ENCODE peak calls at places on chromosome 12, in four cellular contexts. B, L, F and M are unnamed samples.

GRCh38 chr12:15558915-15559528 is 230.2 kb downstream of the EPS8 start:
- DNase-seq in F (no peak), B (no peak), L (no peak), M (no peak)

GRCh38 chr12:51751657-51752056 is 96.9 kb downstream of the FIGNL2 start:
- DNase-seq in B (peak), L (no peak), F (no peak), M (no peak)

GRCh38 chr12:102948941-102949352 is 8.5 kb upstream of the ASCL1 start:
- DNase-seq in B (no peak), L (peak), F (no peak), M (peak)

GRCh38 chr12:12684375-12685106 is 11.4 kb downstream of the GPR19 start:
- DNase-seq in B (no peak), F (no peak), L (peak), M (no peak)

GRCh38 chr12:84627582-84627981 is 285.0 kb downstream of the SLC6A15 start:
- DNase-seq in B (no peak), F (no peak), L (no peak), M (no peak)

GRCh38 chr12:124027753-124028559 is 54.9 kb downstream of the ZNF664 start:
- DNase-seq in B (no peak), L (no peak), F (no peak), M (no peak)

GRCh38 chr12:79174656-79175055 is 310.1 kb downstream of the SYT1 start:
- DNase-seq in F (no peak), B (no peak), L (no peak), M (no peak)

GRCh38 chr12:132414634-132415340 is 75.2 kb upstream of the FBRSL1 start:
- DNase-seq in L (peak), B (peak), F (no peak), M (peak)

GRCh38 chr12:104846056-104846762 is 111.9 kb downstream of the SLC41A2 start:
- DNase-seq in F (no peak), B (no peak), L (no peak), M (no peak)

GRCh38 chr12:120625557-120626419 is 14.6 kb upstream of the CABP1 start:
- DNase-seq in F (no peak), B (no peak), L (no peak), M (no peak)

GRCh38 chr12:124391340-124392261 is 96.7 kb downstream of the RFLNA start:
- DNase-seq in B (peak), F (no peak), L (no peak), M (peak)

GRCh38 chr12:59164991-59165718 is 244.9 kb upstream of the LRIG3 start:
- DNase-seq in L (no peak), B (no peak), F (no peak), M (no peak)

GRCh38 chr12:122203301-122203967 is at the start of gene B3GNT4:
- DNase-seq in F (no peak), L (peak), B (no peak), M (peak)

GRCh38 chr12:122856999-122857671 is 21.9 kb downstream of the HIP1R start:
- DNase-seq in B (no peak), L (no peak), F (no peak), M (no peak)

GRCh38 chr12:98701166-98701565 is 56.1 kb downstream of the APAF1 start:
- DNase-seq in B (no peak), F (no peak), L (no peak), M (no peak)

GRCh38 chr12:29317556-29318363 is 63.2 kb downstream of the ERGIC2 start:
- DNase-seq in F (no peak), L (no peak), B (peak), M (no peak)

GRCh38 chr12:65720739-65721138 is 103.5 kb upstream of the HMGA2 start:
- DNase-seq in F (no peak), B (no peak), L (no peak), M (no peak)

GRCh38 chr12:58066296-58066695 is 124.9 kb downstream of the ATP23 start:
- DNase-seq in B (no peak), F (no peak), L (no peak), M (no peak)

GRCh38 chr12:15717940-15718567 is 71.1 kb downstream of the EPS8 start:
- DNase-seq in F (no peak), B (no peak), L (no peak), M (no peak)

GRCh38 chr12:114976959-114977358 is 293.0 kb upstream of the TBX3 start:
- DNase-seq in B (no peak), L (no peak), F (no peak), M (no peak)

GRCh38 chr12:52055781-52056711 is 4.8 kb downstream of the NR4A1 start:
- DNase-seq in F (peak), B (no peak), L (no peak), M (no peak)

GRCh38 chr12:89098390-89099102 is 253.8 kb downstream of the DUSP6 start:
- DNase-seq in F (no peak), B (no peak), L (no peak), M (no peak)

GRCh38 chr12:108635201-108635996 is 1.7 kb upstream of the SELPLG start:
- DNase-seq in B (no peak), L (no peak), F (peak), M (no peak)

GRCh38 chr12:67354322-67354721 is 85.2 kb downstream of the CAND1 start:
- DNase-seq in F (no peak), B (peak), L (no peak), M (no peak)

GRCh38 chr12:88952543-88952942 is 372.3 kb upstream of the KITLG start:
- DNase-seq in B (no peak), L (no peak), F (no peak), M (no peak)

GRCh38 chr12:9256341-9256740 is 48.1 kb upstream of the PZP start:
- DNase-seq in B (no peak), L (no peak), F (no peak), M (no peak)

GRCh38 chr12:9253464-9253863 is 45.3 kb upstream of the PZP start:
- DNase-seq in B (no peak), L (no peak), F (no peak), M (no peak)

GRCh38 chr12:9256758-9257405 is 48.7 kb upstream of the PZP start:
- DNase-seq in L (no peak), B (no peak), F (no peak), M (no peak)

GRCh38 chr12:9258676-9259075 is 50.5 kb upstream of the PZP start:
- DNase-seq in L (no peak), B (no peak), F (no peak), M (no peak)

DNA sequence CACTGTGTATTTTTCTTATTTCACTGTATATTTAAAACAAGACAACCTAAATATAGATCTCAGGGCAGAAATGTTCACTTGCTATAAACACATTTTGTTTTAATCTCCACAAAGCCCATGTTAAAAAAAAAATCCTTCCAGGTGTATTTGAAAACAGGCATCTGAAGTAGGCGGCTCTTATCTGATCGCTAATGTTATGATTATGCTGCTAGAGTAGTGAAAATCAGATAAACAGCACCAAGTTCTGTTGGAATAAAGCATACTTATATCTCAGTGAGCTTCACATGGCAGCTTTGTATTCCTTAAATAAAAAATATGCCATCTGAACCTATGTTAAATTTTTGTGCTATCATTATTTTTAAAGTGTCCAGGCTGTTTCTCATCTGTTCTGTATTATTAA is 47.6 kb upstream of the PZP start:
- DNase-seq in L (no peak), F (no peak), B (no peak), M (no peak)
- TF ChIP-seq CTCF in L (no peak), F (no peak), B (no peak), M (no peak)

GRCh38 chr12:63069860-63070617 is 81.0 kb downstream of the AVPR1A start:
- DNase-seq in B (no peak), L (no peak), F (no peak), M (no peak)
- TF ChIP-seq CTCF in B (no peak), L (no peak), F (no peak), M (no peak)

DNA sequence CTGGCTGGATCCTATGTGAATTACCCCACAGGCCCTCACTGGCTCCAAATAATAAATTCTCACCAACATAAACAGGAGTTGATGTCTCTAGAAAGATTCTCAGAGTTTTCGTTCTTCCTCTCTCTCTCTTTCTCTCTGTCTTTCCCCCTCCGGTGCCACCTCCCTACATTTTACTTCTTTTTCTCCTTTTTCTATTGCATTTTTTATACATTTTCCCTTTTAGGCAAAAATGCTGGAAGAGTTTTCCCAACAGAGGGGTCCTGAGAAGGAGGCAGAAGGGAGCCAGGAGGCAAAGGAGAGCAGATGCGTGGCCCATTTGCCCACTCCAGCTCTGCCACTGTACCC is 826 bp upstream of the HOXC6 start:
- DNase-seq in B (no peak), F (no peak), L (no peak), M (no peak)
- TF ChIP-seq CTCF in B (no peak), F (no peak), L (no peak), M (no peak)

GRCh38 chr12:56078931-56079728 is 835 bp upstream of the ERBB3 start:
- DNase-seq in F (peak), L (peak), B (peak), M (peak)

GRCh38 chr12:56079729-56080555 is at the start of gene ERBB3:
- DNase-seq in F (peak), L (peak), B (peak), M (peak)

GRCh38 chr12:56081393-56082347 is 1.7 kb downstream of the ERBB3 start:
- DNase-seq in L (no peak), B (no peak), F (no peak), M (no peak)

GRCh38 chr12:56082382-56082781 is 2.4 kb downstream of the ERBB3 start:
- DNase-seq in F (no peak), L (no peak), B (no peak), M (no peak)

GRCh38 chr12:56080556-56081138 is 682 bp downstream of the ERBB3 start:
- DNase-seq in B (no peak), F (no peak), L (peak), M (no peak)
- TF ChIP-seq CTCF in B (no peak), F (no peak), L (peak), M (no peak)

GRCh38 chr12:53230971-53231858 is 794 bp downstream of the RARG start:
- DNase-seq in L (no peak), F (no peak), B (no peak), M (no peak)
- TF ChIP-seq CTCF in L (no peak), F (no peak), B (no peak), M (no peak)

GRCh38 chr12:47817272-47818006 is 2.3 kb downstream of the HDAC7 start:
- DNase-seq in L (no peak), F (no peak), B (no peak), M (no peak)

GRCh38 chr12:47816646-47817271 is 2.9 kb downstream of the HDAC7 start:
- DNase-seq in L (no peak), B (no peak), F (no peak), M (no peak)

GRCh38 chr12:47818701-47819543 is 781 bp downstream of the HDAC7 start:
- DNase-seq in L (peak), B (no peak), F (no peak), M (peak)

GRCh38 chr12:47818382-47818700 is 1.4 kb downstream of the HDAC7 start:
- DNase-seq in F (no peak), B (no peak), L (no peak), M (no peak)

DNA sequence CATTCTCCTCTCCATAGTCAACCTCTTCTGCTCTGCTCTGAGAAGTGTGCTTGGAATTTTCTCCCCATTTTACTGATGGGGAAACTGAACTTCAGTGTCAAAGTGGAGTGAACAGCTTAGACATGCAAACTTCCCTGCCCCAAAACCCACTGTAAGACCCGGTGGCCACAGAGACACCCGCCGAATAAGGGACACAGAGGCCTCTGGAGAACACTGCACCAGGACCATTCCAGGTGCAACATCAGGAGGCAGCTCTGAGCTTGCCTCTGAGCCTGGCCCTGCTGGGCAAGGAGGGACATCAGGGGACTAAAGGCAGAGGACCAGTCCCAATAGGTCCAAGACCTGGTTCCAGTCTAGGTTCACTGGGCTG is 1.7 kb downstream of the HDAC7 start:
- DNase-seq in L (no peak), F (no peak), B (no peak), M (no peak)
- TF ChIP-seq CTCF in L (no peak), F (no peak), B (no peak), M (no peak)

DNA sequence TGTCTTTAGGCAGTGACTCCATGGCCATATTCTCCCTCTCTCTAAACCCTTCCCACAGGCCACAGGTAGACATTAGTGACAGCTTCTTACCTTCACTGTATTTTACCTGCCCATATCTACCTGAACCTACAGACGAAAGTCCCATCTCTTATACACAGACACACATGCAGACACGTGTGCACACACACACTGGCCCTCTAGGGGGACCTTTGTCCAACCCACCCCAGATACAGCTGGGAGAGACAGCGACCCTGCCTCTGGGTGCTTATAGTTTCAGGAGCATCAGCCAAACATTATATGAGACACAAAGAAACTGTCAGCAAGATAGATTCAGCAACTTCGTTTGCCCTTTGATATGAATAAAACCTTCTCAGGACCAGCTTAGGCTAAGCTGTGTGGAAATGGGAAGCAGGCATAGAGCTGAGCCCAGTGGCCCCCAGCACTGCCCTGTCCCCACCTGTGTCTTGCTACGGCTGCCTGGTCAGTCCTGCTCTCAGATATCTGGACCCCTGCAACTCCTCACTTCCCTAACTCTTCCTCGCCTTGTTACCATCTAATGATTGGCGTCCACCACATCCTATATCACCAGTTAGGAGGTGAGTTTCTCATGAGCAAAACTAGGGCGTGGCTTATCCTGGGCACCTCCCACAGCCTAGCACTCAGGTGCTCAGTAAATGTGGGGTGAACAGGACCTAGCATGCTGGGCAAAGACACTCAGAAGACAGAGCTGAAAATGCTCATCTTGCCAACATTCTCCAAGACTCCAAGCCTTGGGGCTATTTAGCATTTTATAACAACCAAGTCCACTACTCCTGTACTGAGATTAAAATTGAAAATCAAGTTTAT is 12.0 kb upstream of the CD9 start:
- DNase-seq in B (no peak), F (no peak), L (no peak), M (no peak)
- TF ChIP-seq CTCF in B (no peak), F (no peak), L (peak), M (no peak)

GRCh38 chr12:85949253-85949652 is 75.2 kb downstream of the NTS start:
- DNase-seq in L (no peak), B (no peak), F (no peak), M (no peak)

GRCh38 chr12:85951823-85952222 is 77.7 kb downstream of the NTS start:
- DNase-seq in F (no peak), L (no peak), B (no peak), M (no peak)

GRCh38 chr12:85955127-85955526 is 81.0 kb downstream of the NTS start:
- DNase-seq in B (no peak), F (no peak), L (no peak), M (no peak)
- TF ChIP-seq CTCF in B (peak), F (no peak), L (peak), M (no peak)

DNA sequence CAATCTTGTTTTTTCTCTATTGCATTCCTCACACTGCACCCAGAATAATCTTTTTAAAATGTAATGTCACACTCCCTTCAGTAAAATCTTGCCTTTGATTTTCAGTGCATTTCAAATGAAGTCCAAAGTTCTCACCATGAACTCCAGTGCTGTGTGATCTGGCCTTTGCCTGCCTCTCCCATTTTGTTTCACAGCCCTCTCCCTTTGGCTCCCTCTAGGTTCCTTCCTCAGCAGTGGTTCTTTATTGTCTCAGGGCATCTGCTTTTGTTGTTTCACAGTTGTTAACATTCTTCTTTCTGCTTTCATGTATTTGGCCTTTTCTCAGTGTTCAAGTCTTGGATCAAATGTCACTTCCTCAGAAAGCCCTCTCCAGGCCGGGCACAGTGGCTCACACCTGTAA is 84.5 kb upstream of the AMN1 start:
- DNase-seq in F (no peak), L (no peak), B (no peak), M (no peak)
- TF ChIP-seq CTCF in F (no peak), L (peak), B (no peak), M (no peak)

GRCh38 chr12:53755451-53756290 is 3.9 kb upstream of the CISTR start:
- DNase-seq in L (no peak), B (no peak), F (no peak), M (no peak)
- TF ChIP-seq CTCF in L (no peak), B (no peak), F (no peak), M (no peak)